ENCODE peak calls at places on chromosomes 6 and 20, in four cellular contexts. H, K, N and J are unnamed samples.

GRCh38 chr20:49361872-49362663 is 84.2 kb upstream of the ZNFX1 start:
- DNase-seq in N (no peak), K (no peak), H (no peak), J (no peak)

GRCh38 chr6:23705691-23706090 is 420.3 kb upstream of the NRSN1 start:
- DNase-seq in H (no peak), N (no peak), K (no peak), J (no peak)

GRCh38 chr6:25486580-25486979 is 165.4 kb upstream of the SCGN start:
- DNase-seq in K (no peak), N (no peak), H (no peak), J (no peak)

GRCh38 chr6:5996701-5997419 is 9.9 kb downstream of the NRN1 start:
- DNase-seq in K (peak), N (no peak), H (no peak), J (peak)

GRCh38 chr6:104682722-104683643 is 176.7 kb downstream of the HACE1 start:
- DNase-seq in H (peak), N (peak), K (peak), J (peak)

GRCh38 chr20:51420111-51420510 is 122.4 kb downstream of the NFATC2 start:
- DNase-seq in N (no peak), H (no peak), K (peak), J (no peak)

GRCh38 chr6:154732824-154733609 is at the start of gene SCAF8:
- DNase-seq in H (peak), K (peak), N (peak), J (peak)

GRCh38 chr6:160275511-160276003 is 16.9 kb upstream of the SLC22A2 start:
- DNase-seq in N (no peak), K (no peak), H (no peak), J (peak)

GRCh38 chr20:54107600-54108393 is 37.4 kb upstream of the BCAS1 start:
- DNase-seq in H (no peak), K (no peak), N (no peak), J (no peak)

GRCh38 chr6:25279748-25280616 is 808 bp downstream of the CARMIL1 start:
- DNase-seq in K (no peak), N (peak), H (peak), J (no peak)

GRCh38 chr20:35626386-35627001 is 10.9 kb downstream of the SPAG4 start:
- DNase-seq in H (no peak), N (no peak), K (no peak), J (no peak)

GRCh38 chr20:55099251-55099650 is 623.9 kb downstream of the DOK5 start:
- DNase-seq in N (no peak), K (no peak), H (no peak), J (no peak)

GRCh38 chr6:16059496-16059895 is 69.4 kb upstream of the MYLIP start:
- DNase-seq in K (no peak), H (no peak), N (peak), J (no peak)

GRCh38 chr6:13479971-13480434 is 7.4 kb downstream of the GFOD1 start:
- DNase-seq in N (no peak), K (no peak), H (no peak), J (peak)

GRCh38 chr20:48236001-48236400 is 450.7 kb upstream of the SULF2 start:
- DNase-seq in K (no peak), H (no peak), N (no peak), J (no peak)

GRCh38 chr20:62193079-62194025 is 10.5 kb downstream of the MTG2 start:
- DNase-seq in N (no peak), H (no peak), K (no peak), J (no peak)

GRCh38 chr20:62788607-62789006 is 7.7 kb upstream of the MRGBP start:
- DNase-seq in N (no peak), H (no peak), K (no peak), J (no peak)

GRCh38 chr6:149221774-149222070 is 95.8 kb upstream of the TAB2 start:
- DNase-seq in H (no peak), K (peak), N (no peak), J (no peak)

GRCh38 chr20:2708665-2709064 is 16.1 kb downstream of the EBF4 start:
- DNase-seq in H (no peak), K (no peak), N (no peak), J (no peak)

GRCh38 chr6:150211700-150212615 is 69.1 kb downstream of the PPP1R14C start:
- DNase-seq in H (no peak), N (no peak), K (no peak), J (no peak)

GRCh38 chr20:60453847-60454246 is 495.6 kb downstream of the CDH26 start:
- DNase-seq in H (peak), K (no peak), N (peak), J (no peak)

GRCh38 chr6:97812940-97813339 is 529.9 kb upstream of the MMS22L start:
- DNase-seq in N (no peak), K (no peak), H (no peak), J (no peak)

GRCh38 chr6:14549319-14549770 is 431.8 kb downstream of the CD83 start:
- DNase-seq in N (no peak), H (no peak), K (no peak), J (no peak)

GRCh38 chr6:158417760-158418098 is 105.5 kb downstream of the TULP4 start:
- DNase-seq in H (no peak), K (peak), N (no peak), J (no peak)

GRCh38 chr20:4165984-4166725 is 150.8 kb upstream of the RNF24 start:
- DNase-seq in N (no peak), K (no peak), H (no peak), J (no peak)
- H3K18ac ChIP-seq in N (no peak), K (no peak), H (peak), J (no peak)

GRCh38 chr20:46350201-46350985 is 42.1 kb upstream of the CDH22 start:
- DNase-seq in K (peak), H (peak), N (no peak), J (no peak)
- H3K18ac ChIP-seq in K (peak), H (peak), N (peak), J (no peak)

GRCh38 chr6:133608620-133609019 is 280.3 kb upstream of the TCF21 start:
- DNase-seq in H (no peak), K (peak), N (no peak), J (no peak)
- H3K18ac ChIP-seq in H (no peak), K (peak), N (no peak), J (no peak)

DNA sequence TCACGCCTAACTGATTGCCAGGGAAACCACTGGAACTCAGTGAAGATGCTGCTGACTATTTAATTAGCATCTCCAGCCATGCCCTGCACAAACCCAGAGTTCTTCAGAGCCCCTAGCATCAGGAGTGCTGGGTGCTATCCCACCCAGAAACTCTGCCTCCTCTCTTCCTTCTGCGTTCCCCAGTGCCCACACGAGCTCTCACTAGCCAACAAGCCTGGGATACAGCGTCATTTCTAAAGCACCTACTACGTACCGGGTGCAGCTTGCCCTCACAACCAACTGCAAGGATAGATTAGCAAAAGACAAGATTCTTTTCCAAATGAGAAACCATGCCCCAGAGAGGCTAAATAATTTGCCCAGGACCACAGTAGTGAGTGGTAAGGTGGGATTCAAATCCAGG is 105.2 kb upstream of the FOXP4 start:
- DNase-seq in K (no peak), N (no peak), H (no peak), J (no peak)
- H3K18ac ChIP-seq in K (no peak), N (no peak), H (peak), J (no peak)

GRCh38 chr6:2971420-2972218 is at the start of gene SERPINB6:
- DNase-seq in K (peak), H (no peak), N (no peak), J (peak)
- H3K18ac ChIP-seq in K (peak), H (peak), N (peak), J (peak)

DNA sequence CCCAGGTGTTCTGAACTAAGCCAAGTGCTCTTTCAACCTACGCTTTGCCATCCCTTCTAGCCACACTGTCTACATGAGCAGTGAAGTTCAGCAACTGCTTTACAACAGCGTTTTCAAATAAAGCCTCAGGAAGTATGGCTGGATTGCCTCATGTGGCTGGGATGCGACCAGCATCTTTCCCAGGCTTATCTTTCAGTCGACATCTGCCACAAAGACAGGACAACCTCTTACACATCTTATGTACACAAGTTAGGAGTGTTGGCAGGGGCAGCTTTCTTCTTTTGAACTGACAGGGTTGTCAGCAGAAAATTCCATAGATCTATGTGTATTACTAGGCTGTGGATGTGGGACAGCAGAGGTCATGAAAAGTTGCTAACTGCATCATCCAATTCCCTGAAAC is 48.2 kb downstream of the PLAGL1 start:
- DNase-seq in K (peak), H (no peak), N (no peak), J (peak)
- H3K18ac ChIP-seq in K (no peak), H (no peak), N (no peak), J (no peak)

DNA sequence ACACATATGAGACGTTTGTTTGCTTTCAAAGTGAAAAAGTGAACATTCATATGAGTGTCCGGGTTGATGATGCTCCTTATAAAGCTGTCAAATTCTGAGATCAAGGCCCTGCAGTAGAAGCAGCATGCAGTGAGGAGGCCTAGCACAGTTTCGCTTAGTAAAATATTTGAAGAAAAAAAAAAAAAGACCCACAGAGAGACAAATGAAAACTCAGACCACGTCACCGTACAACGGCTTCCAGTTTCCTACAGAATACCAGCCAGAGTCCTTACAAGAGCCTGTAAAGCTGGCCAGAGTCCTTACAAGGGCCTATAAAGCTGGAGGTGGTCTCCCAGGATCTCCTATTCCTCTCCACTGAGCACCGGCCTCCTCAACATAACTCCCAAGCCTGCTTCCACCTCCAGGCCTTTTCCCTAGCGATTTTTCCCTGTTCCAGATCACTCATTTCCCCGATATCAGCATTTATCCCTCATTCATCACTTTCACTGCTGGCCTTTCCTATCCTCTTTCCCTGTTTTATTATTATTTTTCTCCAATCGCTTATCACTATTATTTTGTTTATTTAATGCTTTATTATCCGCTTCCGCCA is 1.5 kb upstream of the HMGN4 start:
- DNase-seq in H (peak), N (no peak), K (peak), J (no peak)
- H3K18ac ChIP-seq in H (no peak), N (no peak), K (peak), J (no peak)